ENCODE peak calls at places on chromosome 9, in five cellular contexts. U, C, W, E and X are unnamed samples.
A peak's percentile ranks its signal among the peaks of the same experiment; 100 is the strongest.

GRCh38 chr9:85290019-85290418 is 451.7 kb downstream of the AGTPBP1 start:
- DNase-seq in U (no peak), C (no peak), E (no peak), W (no peak), X (no peak)

GRCh38 chr9:76369583-76369982 is 24.6 kb downstream of the RFK start:
- DNase-seq in W (no peak), U (peak; percentile 69), E (no peak), C (no peak), X (peak; percentile 85)

GRCh38 chr9:98323051-98323830 is 67.8 kb upstream of the TBC1D2 start:
- DNase-seq in C (no peak), U (no peak), E (no peak), W (no peak), X (no peak)

GRCh38 chr9:128635266-128636023 is 21.2 kb downstream of the DYNC2I2 start:
- DNase-seq in C (peak; percentile 56), U (peak; percentile 86), E (peak; percentile 94), W (peak; percentile 92), X (peak; percentile 93)

GRCh38 chr9:36034234-36034633 is 2.5 kb upstream of the RECK start:
- DNase-seq in E (no peak), U (no peak), C (no peak), W (no peak), X (no peak)

GRCh38 chr9:131033269-131034224 is 24.6 kb downstream of the LAMC3 start:
- DNase-seq in C (peak; percentile 72), E (no peak), U (no peak), W (no peak), X (no peak)

GRCh38 chr9:78321505-78321904 is 24.6 kb downstream of the PSAT1 start:
- DNase-seq in C (no peak), W (no peak), E (peak; percentile 29), U (no peak), X (no peak)

GRCh38 chr9:82923410-82924242 is 139.3 kb downstream of the RASEF start:
- DNase-seq in E (no peak), C (no peak), U (no peak), W (no peak), X (no peak)

GRCh38 chr9:85639675-85640186 is 102.0 kb downstream of the AGTPBP1 start:
- DNase-seq in U (peak; percentile 24), C (no peak), E (no peak), W (no peak), X (no peak)

GRCh38 chr9:18822850-18823249 is 210.2 kb downstream of the SAXO1 start:
- DNase-seq in W (no peak), C (no peak), U (no peak), E (no peak), X (no peak)

GRCh38 chr9:7819984-7820383 is 20.4 kb upstream of the DMAC1 start:
- DNase-seq in E (no peak), W (no peak), C (no peak), U (no peak), X (no peak)

GRCh38 chr9:111955048-111955447 is 58.4 kb downstream of the UGCG start:
- DNase-seq in W (no peak), U (no peak), C (no peak), E (no peak), X (no peak)

GRCh38 chr9:106921989-106922388 is 59.0 kb downstream of the ZNF462 start:
- DNase-seq in E (no peak), C (no peak), W (no peak), U (no peak), X (no peak)

GRCh38 chr9:37902804-37903580 is 935 bp downstream of the SLC25A51 start:
- DNase-seq in C (peak; percentile 65), W (no peak), U (peak; percentile 56), E (peak; percentile 7), X (no peak)

GRCh38 chr9:25442517-25442916 is 235.7 kb downstream of the TUSC1 start:
- DNase-seq in U (no peak), C (no peak), E (no peak), W (no peak), X (no peak)

GRCh38 chr9:35071814-35072460 is 488 bp downstream of the VCP start:
- DNase-seq in W (peak; percentile 94), E (peak; percentile 93), U (peak; percentile 85), C (peak; percentile 90), X (peak; percentile 87)

GRCh38 chr9:130884111-130884531 is 12.5 kb downstream of the QRFP start:
- DNase-seq in C (no peak), E (no peak), U (no peak), W (no peak), X (no peak)

GRCh38 chr9:127904518-127904887 is 5.1 kb upstream of the ST6GALNAC6 start:
- DNase-seq in C (no peak), W (peak; percentile 74), U (peak; percentile 52), E (no peak), X (no peak)

GRCh38 chr9:21770877-21771560 is 31.4 kb upstream of the MTAP start:
- DNase-seq in C (no peak), E (no peak), U (peak; percentile 85), W (no peak), X (no peak)

GRCh38 chr9:87443006-87443405 is 54.7 kb upstream of the DAPK1 start:
- DNase-seq in W (no peak), U (no peak), E (no peak), C (no peak), X (no peak)

GRCh38 chr9:29212590-29213373 is 1639.5 kb upstream of the C9orf72 start:
- DNase-seq in W (no peak), E (no peak), U (no peak), C (no peak), X (peak; percentile 50)

GRCh38 chr9:127981559-127982121 is 851 bp upstream of the EEIG1 start:
- DNase-seq in C (no peak), E (no peak), U (no peak), W (no peak), X (no peak)

GRCh38 chr9:130298663-130299279 is 33.2 kb downstream of the HMCN2 start:
- DNase-seq in U (no peak), W (no peak), E (no peak), C (peak; percentile 44), X (no peak)

GRCh38 chr9:18824095-18824666 is 208.8 kb downstream of the SAXO1 start:
- DNase-seq in U (peak; percentile 31), C (no peak), E (no peak), W (no peak), X (no peak)

GRCh38 chr9:86807577-86807976 is 139.7 kb downstream of the GAS1 start:
- DNase-seq in U (no peak), E (no peak), W (peak; percentile 73), C (no peak), X (no peak)

GRCh38 chr9:34771023-34771422 is 61.1 kb upstream of the CCL21 start:
- DNase-seq in E (no peak), C (no peak), U (no peak), W (no peak), X (no peak)

GRCh38 chr9:96075111-96075510 is 199.6 kb downstream of the ERCC6L2 start:
- DNase-seq in W (no peak), U (no peak), C (no peak), E (no peak), X (no peak)

GRCh38 chr9:89536618-89537017 is 38.7 kb upstream of the SEMA4D start:
- DNase-seq in E (no peak), U (no peak), C (no peak), W (no peak), X (no peak)

GRCh38 chr9:129773262-129774048 is 20.6 kb upstream of the PTGES start:
- DNase-seq in E (no peak), C (no peak), U (no peak), W (peak; percentile 69), X (peak; percentile 53)

DNA sequence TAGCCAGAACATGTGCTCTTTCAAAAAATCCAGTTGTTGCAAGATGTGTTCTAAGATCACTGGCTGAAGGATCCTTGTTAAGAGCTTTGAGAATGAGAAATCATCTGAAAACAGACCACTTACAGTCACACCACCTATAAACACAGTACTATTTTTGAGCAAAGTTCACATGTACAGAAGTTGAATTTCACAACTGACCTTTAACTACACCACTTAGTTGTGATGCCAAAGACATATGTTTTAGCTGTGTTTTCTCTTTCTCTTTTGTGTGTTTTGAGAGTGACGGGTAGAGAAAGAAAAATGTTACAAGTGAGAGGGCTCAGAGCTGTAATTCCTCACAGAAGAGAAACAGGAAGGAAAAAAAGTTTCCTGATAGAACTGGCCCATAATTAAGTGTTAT is 245.5 kb downstream of the MLLT3 start:
- DNase-seq in W (no peak), E (no peak), C (no peak), U (peak; percentile 36), X (no peak)
- TF ChIP-seq POLR2A in W (no peak), E (no peak), C (no peak), U (no peak), X (no peak)

GRCh38 chr9:136554870-136555269 is 9.0 kb upstream of the NOTCH1 start:
- DNase-seq in E (no peak), W (no peak), C (no peak), U (no peak), X (no peak)
- TF ChIP-seq POLR2AphosphoS5 in E (no peak), W (no peak), C (no peak), U (no peak), X (no peak)

GRCh38 chr9:69173891-69174644 is at the start of gene TJP2:
- DNase-seq in C (peak; percentile 77), W (peak; percentile 82), E (peak; percentile 86), U (peak; percentile 64), X (peak; percentile 40)
- H3K27me3 ChIP-seq in C (no peaks in the 10 kb centered on the region), W (no peaks in the 10 kb centered on the region), E (no peaks in the 10 kb centered on the region), U (no peaks in the 10 kb centered on the region), X (peaks cover 7% of the 10 kb centered on the region)

GRCh38 chr9:122092611-122093506 is at the start of gene TTLL11:
- DNase-seq in C (peak; percentile 95), E (peak; percentile 99), U (peak; percentile 93), W (peak; percentile 99), X (peak; percentile 98)
- TF ChIP-seq POLR2A in C (no peak), E (no peak), U (peak; percentile 56), W (no peak), X (no peak)

GRCh38 chr9:110143969-110144545 is 63.9 kb downstream of the C9orf152 start:
- DNase-seq in E (no peak), U (no peak), W (no peak), C (no peak), X (no peak)

GRCh38 chr9:110152704-110153374 is 55.1 kb downstream of the C9orf152 start:
- DNase-seq in E (no peak), W (no peak), U (peak; percentile 84), C (peak; percentile 17), X (no peak)

GRCh38 chr9:110148868-110149267 is 59.1 kb downstream of the C9orf152 start:
- DNase-seq in W (no peak), U (no peak), C (no peak), E (no peak), X (no peak)

GRCh38 chr9:110146371-110146770 is 61.6 kb downstream of the C9orf152 start:
- DNase-seq in C (no peak), W (no peak), U (no peak), E (no peak), X (no peak)

GRCh38 chr9:110148384-110148783 is 59.6 kb downstream of the C9orf152 start:
- DNase-seq in E (no peak), C (no peak), U (no peak), W (no peak), X (no peak)
- TF ChIP-seq POLR2AphosphoS5 in E (no peak), C (no peak), U (no peak), W (peak; percentile 9), X (no peak)